ENCODE peak calls at places on chromosome 14, in six cellular contexts. R is IMR-90, K is mesendoderm, C is trophoblast cell, L is H1, N is mesenchymal stem cell. I is an unnamed sample.

GRCh38 chr14:76212242-76212641 is 60.5 kb downstream of the GPATCH2L start:
- DNase-seq in R (no peak), K (no peak), C (no peak), L (no peak), N (no peak), I (no peak)

GRCh38 chr14:58755026-58755929 is 117.5 kb downstream of the DACT1 start:
- DNase-seq in R (no peak), K (no peak), C (no peak), L (no peak), N (no peak), I (no peak)

GRCh38 chr14:35122696-35123387 is 490 bp downstream of the PRORP start:
- DNase-seq in R (peak; percentile 59), K (peak; percentile 74), C (peak; percentile 81), L (no peak), N (peak; percentile 27), I (no peak)

GRCh38 chr14:36555998-36556743 is 26.2 kb downstream of the NKX2-8 start:
- DNase-seq in R (no peak), K (no peak), C (no peak), L (no peak), N (no peak), I (no peak)

GRCh38 chr14:91323031-91323430 is 78.5 kb upstream of the GPR68 start:
- DNase-seq in R (no peak), K (no peak), C (no peak), L (no peak), N (no peak), I (no peak)

GRCh38 chr14:103688906-103689902 is 26.0 kb downstream of the XRCC3 start:
- DNase-seq in R (no peak), K (no peak), C (no peak), L (no peak), N (no peak), I (no peak)

GRCh38 chr14:105439710-105440553 is 20.3 kb downstream of the MTA1 start:
- DNase-seq in R (no peak), K (no peak), C (no peak), L (no peak), N (no peak), I (no peak)

GRCh38 chr14:102246071-102246470 is 58.9 kb downstream of the MOK start:
- DNase-seq in R (no peak), K (no peak), C (no peak), L (no peak), N (no peak), I (no peak)

GRCh38 chr14:31505411-31505810 is 17.6 kb upstream of the GPR33 start:
- DNase-seq in R (peak; percentile 61), K (no peak), C (no peak), L (no peak), N (peak; percentile 13), I (no peak)

GRCh38 chr14:101820283-101820798 is 58.8 kb downstream of the PPP2R5C start:
- DNase-seq in R (no peak), K (no peak), C (no peak), L (no peak), N (no peak), I (no peak)

GRCh38 chr14:101025131-101025530 is 121.6 kb upstream of the RTL1 start:
- DNase-seq in R (no peak), K (no peak), C (no peak), L (no peak), N (no peak), I (no peak)

GRCh38 chr14:23722675-23723074 is 86.5 kb downstream of the DHRS2 start:
- DNase-seq in R (no peak), K (no peak), C (no peak), L (no peak), N (no peak), I (no peak)

GRCh38 chr14:104926619-104927431 is 2.1 kb downstream of the PLD4 start:
- DNase-seq in R (no peak), K (no peak), C (no peak), L (no peak), N (no peak), I (no peak)

GRCh38 chr14:90397401-90398314 is 829 bp downstream of the CALM1 start:
- DNase-seq in R (peak; percentile 24), K (peak; percentile 57), C (peak; percentile 67), L (peak; percentile 65), N (peak; percentile 52), I (peak; percentile 46)

GRCh38 chr14:101449114-101449513 is 112.2 kb upstream of the DIO3 start:
- DNase-seq in R (no peak), K (no peak), C (no peak), L (no peak), N (no peak), I (no peak)

GRCh38 chr14:102776761-102777710 is at the start of gene TRAF3:
- DNase-seq in R (peak; percentile 77), K (no peak), C (peak; percentile 72), L (no peak), N (peak; percentile 83), I (no peak)

GRCh38 chr14:67270933-67271332 is 29.7 kb downstream of the PALS1 start:
- DNase-seq in R (no peak), K (no peak), C (no peak), L (no peak), N (no peak), I (no peak)

GRCh38 chr14:67268456-67269115 is 27.4 kb downstream of the PALS1 start:
- DNase-seq in R (peak; percentile 20), K (peak; percentile 94), C (peak; percentile 42), L (peak; percentile 57), N (peak; percentile 44), I (peak; percentile 68)

GRCh38 chr14:67267929-67268328 is 26.7 kb downstream of the PALS1 start:
- DNase-seq in R (no peak), K (no peak), C (no peak), L (no peak), N (no peak), I (no peak)

GRCh38 chr14:67270354-67270753 is 29.1 kb downstream of the PALS1 start:
- DNase-seq in R (peak; percentile 22), K (peak; percentile 35), C (no peak), L (no peak), N (peak; percentile 46), I (no peak)

DNA sequence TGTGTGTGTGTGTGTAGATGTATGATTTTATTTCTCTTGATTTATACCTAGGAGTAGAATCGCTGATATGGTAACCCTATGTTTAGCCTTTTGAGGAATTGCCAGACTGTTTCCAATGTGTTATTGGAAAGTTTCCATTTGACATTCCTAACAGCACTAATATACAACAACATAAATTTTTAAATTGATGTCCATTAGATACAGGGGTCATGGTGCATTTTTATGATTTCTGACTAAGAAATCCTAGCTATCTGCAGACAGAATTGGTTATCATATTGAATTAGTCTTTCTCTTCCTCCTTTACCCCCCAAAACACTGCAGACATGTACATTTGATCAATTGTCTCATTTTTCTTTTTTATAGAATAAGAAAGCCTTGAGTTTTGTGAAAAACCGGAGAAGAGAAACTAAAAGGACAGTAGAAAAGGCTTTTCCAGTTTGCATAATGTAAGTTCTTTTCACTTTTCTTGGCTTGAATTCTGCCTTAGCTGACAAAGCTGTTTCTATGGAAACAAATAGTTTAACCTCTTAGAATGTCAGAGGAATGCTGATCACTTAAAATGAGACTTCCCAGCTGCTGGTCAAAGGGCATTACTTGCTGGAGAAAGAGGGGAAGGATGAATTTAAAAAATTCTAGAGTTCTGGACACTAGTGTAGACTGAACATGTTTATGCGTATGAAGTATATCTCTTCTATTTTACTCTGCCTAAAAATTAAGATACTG is 28.3 kb downstream of the PALS1 start:
- DNase-seq in R (peak; percentile 87), K (peak; percentile 77), C (peak; percentile 12), L (no peak), N (peak; percentile 85), I (peak; percentile 55)
- H3K4ac ChIP-seq in R (no peak overlapping the region), K (no peak overlapping the region), C (no peak overlapping the region), L (no peak overlapping the region), N (no peak overlapping the region), I (no peak overlapping the region)

GRCh38 chr14:61813101-61813596 is 50.9 kb downstream of the SNAPC1 start:
- DNase-seq in R (no peak), K (peak; percentile 6), C (no peak), L (peak; percentile 76), N (no peak), I (no peak)

GRCh38 chr14:61811882-61812346 is 49.7 kb downstream of the SNAPC1 start:
- DNase-seq in R (no peak), K (no peak), C (no peak), L (no peak), N (no peak), I (no peak)

DNA sequence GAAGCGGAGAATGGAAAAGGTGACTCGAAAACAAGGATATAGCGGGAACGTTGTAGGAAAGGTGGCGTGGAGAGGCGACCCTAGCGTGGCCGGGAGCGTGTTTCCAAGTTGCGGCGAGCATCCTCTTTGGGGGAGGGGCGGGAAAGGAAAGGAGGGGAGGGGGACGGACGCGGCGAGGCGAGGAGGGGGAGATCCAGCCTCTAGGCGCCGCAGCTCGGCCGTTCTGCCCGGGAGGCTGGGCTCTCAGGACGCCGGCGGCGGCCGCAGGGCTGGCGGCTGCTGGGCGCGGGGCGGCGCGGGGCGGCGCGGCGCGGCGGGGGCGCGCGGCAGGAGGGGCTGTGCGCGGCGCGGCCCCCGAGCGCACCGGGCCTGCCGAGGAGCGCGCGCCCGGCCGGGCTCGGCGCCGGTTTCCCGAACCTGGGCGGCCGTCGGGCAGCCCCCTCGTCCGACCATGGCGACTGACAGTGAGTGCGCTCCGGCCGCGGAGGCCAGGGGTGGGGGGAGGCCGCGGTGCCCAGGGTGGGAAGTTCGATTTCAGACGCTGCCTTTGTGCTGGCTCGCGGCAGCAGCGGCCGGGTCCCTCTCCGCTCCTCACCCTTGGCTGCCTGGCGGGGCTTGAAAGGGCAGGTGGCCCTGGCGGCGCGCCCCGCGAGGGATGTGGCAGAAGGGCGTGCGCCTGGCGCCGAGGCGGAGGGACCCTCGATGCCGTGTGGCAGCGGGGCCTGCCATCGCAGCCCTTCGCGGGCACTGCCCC is 50.3 kb downstream of the SNAPC1 start:
- DNase-seq in R (no peak), K (peak; percentile 37), C (no peak), L (peak; percentile 67), N (peak; percentile 11), I (peak; percentile 32)
- H3K4me3 ChIP-seq in R (peak within 1 kb of the TSS; percentile 83), K (peak within 1 kb of the TSS; percentile 39), C (peak within 1 kb of the TSS; percentile 78), L (peak within 1 kb of the TSS; percentile 66), N (peak within 1 kb of the TSS; percentile 78), I (peak within 1 kb of the TSS; percentile 84)

DNA sequence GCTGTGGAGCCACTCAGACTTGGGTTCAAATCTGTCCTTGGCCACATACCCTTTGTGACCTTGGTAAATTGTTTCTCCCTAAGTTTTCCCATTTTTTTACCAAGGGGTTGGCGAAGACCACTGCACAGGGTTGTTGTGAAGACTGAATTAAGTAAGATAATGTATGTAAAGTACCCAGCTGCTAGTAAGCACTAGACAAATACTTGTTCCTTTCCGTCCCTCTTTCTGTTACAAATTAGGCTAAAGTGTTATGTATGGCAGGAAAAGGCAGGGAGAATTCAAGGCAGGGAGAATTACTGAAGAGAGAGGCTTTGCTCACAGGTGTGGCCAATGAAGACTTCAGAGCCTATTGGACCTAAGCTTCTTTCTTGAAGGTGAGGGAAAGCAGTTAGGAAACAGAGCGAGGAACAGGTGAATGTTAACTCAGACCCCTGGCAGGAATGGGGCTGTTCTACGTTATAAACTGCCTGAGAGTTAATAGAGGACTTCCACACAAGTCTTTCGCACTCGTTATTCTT is 25.9 kb downstream of the ABHD12B start:
- DNase-seq in R (no peak), K (no peak), C (no peak), L (no peak), N (no peak), I (no peak)
- H2BK5ac ChIP-seq in R (no peak overlapping the region), K (no peak overlapping the region), C (no peak overlapping the region), L (peak overlapping the region; percentile 36), N (no peak overlapping the region), I (no peak overlapping the region)

DNA sequence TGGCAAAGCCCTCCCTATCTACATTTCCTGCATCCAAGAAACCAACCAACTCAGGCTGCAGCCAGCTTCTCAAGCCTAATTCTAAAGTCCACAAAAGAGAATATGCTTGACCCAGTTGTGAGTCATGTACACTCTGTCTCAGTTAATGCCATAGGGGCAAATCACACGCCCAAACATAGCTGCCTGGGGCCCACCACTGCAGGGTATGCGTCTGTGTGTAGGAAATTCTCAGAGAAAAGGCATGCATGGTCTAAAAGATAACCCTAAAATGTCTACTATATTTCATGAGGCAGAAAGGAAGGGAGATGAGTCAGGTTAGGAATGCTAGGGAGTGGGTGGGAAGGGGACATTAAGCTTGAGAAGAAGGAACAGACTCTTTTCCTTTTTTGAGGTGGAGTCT is 22.3 kb upstream of the SPTLC2 start:
- DNase-seq in R (peak; percentile 97), K (no peak), C (peak; percentile 96), L (no peak), N (peak; percentile 81), I (no peak)
- H3K4ac ChIP-seq in R (peak overlapping the region; percentile 90), K (no peak overlapping the region), C (no peak overlapping the region), L (no peak overlapping the region), N (no peak overlapping the region), I (no peak overlapping the region)

I was measured in neuronal stem cell.